ENCODE peak calls at places on chromosome 11, in four cellular contexts. H, R, B and Z are unnamed samples.

GRCh38 chr11:90423378-90423777 is 200.5 kb upstream of the CHORDC1 start:
- DNase-seq in B (no peak), R (no peak), H (no peak), Z (no peak)

GRCh38 chr11:6609502-6610015 is 2.5 kb downstream of the TAF10 start:
- DNase-seq in H (no peak), R (no peak), B (no peak), Z (no peak)

GRCh38 chr11:78163828-78164227 is 24.4 kb upstream of the ALG8 start:
- DNase-seq in R (no peak), B (no peak), H (no peak), Z (no peak)

GRCh38 chr11:104256525-104256924 is 92.6 kb upstream of the PDGFD start:
- DNase-seq in R (no peak), B (peak; percentile 70), H (no peak), Z (no peak)

GRCh38 chr11:78586452-78587046 is 11.9 kb upstream of the NARS2 start:
- DNase-seq in B (peak; percentile 53), R (no peak), H (no peak), Z (no peak)

GRCh38 chr11:73228268-73229134 is 10.4 kb downstream of the P2RY2 start:
- DNase-seq in H (no peak), R (no peak), B (no peak), Z (no peak)

GRCh38 chr11:114098927-114099326 is 39.4 kb downstream of the ZBTB16 start:
- DNase-seq in R (no peak), B (peak; percentile 54), H (no peak), Z (no peak)

GRCh38 chr11:102794382-102794781 is 3.6 kb downstream of the MMP1 start:
- DNase-seq in H (no peak), R (peak; percentile 63), B (peak; percentile 47), Z (no peak)

GRCh38 chr11:47551086-47551485 is 1.8 kb downstream of the CELF1 start:
- DNase-seq in R (peak; percentile 49), H (no peak), B (peak; percentile 64), Z (no peak)

GRCh38 chr11:117279711-117280376 is 11.3 kb upstream of the BACE1-AS start:
- DNase-seq in B (no peak), H (no peak), R (no peak), Z (no peak)

GRCh38 chr11:101010899-101011298 is 118.7 kb downstream of the PGR start:
- DNase-seq in B (peak; percentile 14), R (peak; percentile 69), H (no peak), Z (no peak)

GRCh38 chr11:73416711-73417265 is 40.6 kb downstream of the RELT start:
- DNase-seq in H (no peak), R (no peak), B (no peak), Z (no peak)

GRCh38 chr11:113167599-113167998 is 146.8 kb upstream of the TTC12 start:
- DNase-seq in R (no peak), H (no peak), B (no peak), Z (no peak)

GRCh38 chr11:14934641-14935351 is 37.4 kb downstream of the CALCA start:
- DNase-seq in H (no peak), R (no peak), B (no peak), Z (no peak)

GRCh38 chr11:45303316-45303715 is 17.2 kb upstream of the SYT13 start:
- DNase-seq in R (no peak), H (no peak), B (no peak), Z (no peak)

GRCh38 chr11:19579957-19580356 is 132.7 kb upstream of the NAV2 start:
- DNase-seq in R (no peak), B (no peak), H (no peak), Z (no peak)

GRCh38 chr11:108914211-108914610 is 249.3 kb downstream of the DDX10 start:
- DNase-seq in B (no peak), H (no peak), R (peak; percentile 30), Z (no peak)

GRCh38 chr11:1521382-1522080 is 35.0 kb upstream of the MOB2 start:
- DNase-seq in B (no peak), R (no peak), H (no peak), Z (no peak)

GRCh38 chr11:33949201-33949913 is 57.5 kb upstream of the LMO2 start:
- DNase-seq in B (no peak), R (no peak), H (no peak), Z (no peak)

GRCh38 chr11:120646206-120646605 is 134.7 kb downstream of the GRIK4 start:
- DNase-seq in R (no peak), B (no peak), H (no peak), Z (no peak)

GRCh38 chr11:8293171-8293570 is 29.5 kb upstream of the LMO1 start:
- DNase-seq in B (no peak), R (no peak), H (no peak), Z (no peak)

GRCh38 chr11:122069946-122070345 is 46.1 kb downstream of the BLID start:
- DNase-seq in R (peak; percentile 96), H (no peak), B (peak; percentile 94), Z (no peak)

GRCh38 chr11:60872952-60873524 is 5.7 kb downstream of the ZP1 start:
- DNase-seq in R (peak; percentile 92), B (peak; percentile 97), H (no peak), Z (no peak)

GRCh38 chr11:102800774-102801173 is 2.8 kb upstream of the MMP1 start:
- DNase-seq in H (no peak), B (no peak), R (no peak), Z (no peak)

GRCh38 chr11:62141111-62142042 is 17.6 kb downstream of the INCENP start:
- DNase-seq in B (no peak), R (no peak), H (no peak), Z (no peak)

GRCh38 chr11:128552783-128553661 is 34.3 kb downstream of the ETS1 start:
- DNase-seq in B (no peak), R (no peak), H (no peak), Z (no peak)

GRCh38 chr11:116601734-116602636 is 170.8 kb downstream of the BUD13 start:
- DNase-seq in H (no peak), B (peak; percentile 21), R (peak; percentile 61), Z (no peak)

GRCh38 chr11:77114089-77114463 is 11.4 kb downstream of the OMP start:
- DNase-seq in H (no peak), R (no peak), B (no peak), Z (no peak)

GRCh38 chr11:61598886-61599868 is 18.3 kb upstream of the SYT7 start:
- DNase-seq in R (peak; percentile 76), H (no peak), B (peak; percentile 51), Z (no peak)

GRCh38 chr11:73521621-73522020 is 76.3 kb downstream of the FAM168A start:
- DNase-seq in H (no peak), R (peak; percentile 85), B (peak; percentile 21), Z (no peak)

GRCh38 chr11:33544593-33545373 is 155.8 kb downstream of the C11orf91 start:
- DNase-seq in R (no peak), B (no peak), H (no peak), Z (no peak)

GRCh38 chr11:47971501-47971900 is 8.9 kb upstream of the PTPRJ start:
- DNase-seq in R (peak; percentile 29), H (no peak), B (no peak), Z (no peak)

GRCh38 chr11:120215634-120216033 is 4.8 kb downstream of the OAF start:
- DNase-seq in B (peak; percentile 49), H (no peak), R (peak; percentile 91), Z (no peak)

GRCh38 chr11:10358696-10359095 is 53.8 kb downstream of the ADM start:
- DNase-seq in H (no peak), R (no peak), B (no peak), Z (no peak)

GRCh38 chr11:67564230-67564629 is 19.4 kb upstream of the GSTP1 start:
- DNase-seq in B (no peak), H (no peak), R (peak; percentile 51), Z (no peak)

GRCh38 chr11:110565344-110565684 is 135.6 kb downstream of the FDX1 start:
- DNase-seq in R (peak; percentile 85), B (peak; percentile 73), H (no peak), Z (no peak)